ENCODE peak calls at places on chromosome 20, in five cellular contexts. J is PC-3, X is endothelial cell of umbilical vein, F is neural progenitor cell, D is IMR-90. B is an unnamed sample. For H3K4me1, the result is how much of the 10 kb centered on the place peaks cover.

GRCh38 chr20:58511364-58511763 is 3.8 kb downstream of the APCDD1L start:
- DNase-seq in X (peak), F (no peak), D (peak), J (no peak), B (no peak)

GRCh38 chr20:58633161-58634035 is 17.7 kb upstream of the STX16 start:
- DNase-seq in F (no peak), J (no peak), X (no peak), D (no peak), B (peak)

GRCh38 chr20:17615645-17616479 is 46.0 kb downstream of the DSTN start:
- DNase-seq in F (no peak), X (no peak), J (no peak), D (no peak), B (peak)

GRCh38 chr20:24164360-24164759 is 175.8 kb upstream of the GGTLC1 start:
- DNase-seq in X (peak), F (peak), D (no peak), J (peak), B (no peak)

GRCh38 chr20:58308680-58309527 is 611 bp upstream of the RAB22A start:
- DNase-seq in J (peak), X (peak), D (peak), F (peak), B (peak)

GRCh38 chr20:18165553-18165952 is 27.9 kb downstream of the KAT14 start:
- DNase-seq in D (peak), J (no peak), X (no peak), F (no peak), B (no peak)

GRCh38 chr20:6588296-6588695 is 179.2 kb upstream of the BMP2 start:
- DNase-seq in D (peak), J (peak), F (no peak), X (peak), B (no peak)

GRCh38 chr20:40305303-40305702 is 383.7 kb downstream of the MAFB start:
- DNase-seq in F (no peak), X (no peak), J (no peak), D (no peak), B (no peak)

GRCh38 chr20:52493177-52493711 is 301.7 kb upstream of the ZFP64 start:
- DNase-seq in D (peak), X (peak), F (no peak), J (no peak), B (no peak)

GRCh38 chr20:57573176-57573575 is 12.3 kb downstream of the PCK1 start:
- DNase-seq in F (no peak), J (no peak), X (no peak), D (no peak), B (peak)

GRCh38 chr20:31708839-31709534 is 13.7 kb downstream of the BCL2L1 start:
- DNase-seq in J (peak), X (no peak), D (no peak), F (no peak), B (no peak)

GRCh38 chr20:32227744-32228688 is 20.3 kb downstream of the POFUT1 start:
- DNase-seq in F (no peak), X (no peak), D (no peak), J (no peak), B (no peak)

GRCh38 chr20:62832212-62832922 is 15.5 kb downstream of the COL9A3 start:
- DNase-seq in D (no peak), F (no peak), X (no peak), J (peak), B (peak)

GRCh38 chr20:46375771-46376170 is 30.6 kb downstream of the ELMO2 start:
- DNase-seq in X (no peak), D (peak), J (peak), F (no peak), B (no peak)

GRCh38 chr20:1816384-1817381 is 78.5 kb upstream of the SIRPA start:
- DNase-seq in F (peak), D (peak), X (peak), J (peak), B (no peak)

GRCh38 chr20:50868509-50869495 is 62.4 kb downstream of the ADNP start:
- DNase-seq in F (no peak), X (no peak), J (peak), D (peak), B (peak)

GRCh38 chr20:50445367-50446151 is 64.6 kb upstream of the PTPN1 start:
- DNase-seq in D (no peak), X (no peak), F (no peak), J (no peak), B (no peak)

GRCh38 chr20:61099786-61100185 is 152.3 kb upstream of the CDH4 start:
- DNase-seq in X (no peak), J (no peak), D (no peak), F (no peak), B (no peak)

GRCh38 chr20:58150772-58151171 is 77.7 kb downstream of the ANKRD60 start:
- DNase-seq in D (no peak), J (no peak), X (no peak), F (peak), B (peak)

GRCh38 chr20:61964675-61965605 is 100.7 kb downstream of the TAF4 start:
- DNase-seq in D (no peak), J (no peak), F (no peak), X (no peak), B (no peak)

GRCh38 chr20:50915424-50915823 is 15.8 kb downstream of the ADNP start:
- DNase-seq in F (no peak), D (peak), J (peak), X (peak), B (no peak)

GRCh38 chr20:64083380-64084208 is 604 bp downstream of the LKAAEAR1 start:
- DNase-seq in F (peak), D (peak), X (peak), J (peak), B (peak)

GRCh38 chr20:19975901-19976300 is 41.3 kb upstream of the NAA20 start:
- DNase-seq in F (no peak), D (no peak), J (peak), X (no peak), B (no peak)

GRCh38 chr20:63702036-63702665 is 5.6 kb downstream of the ARFRP1 start:
- DNase-seq in J (no peak), D (no peak), F (no peak), X (no peak), B (peak)

GRCh38 chr20:57657537-57658446 is 37.6 kb upstream of the ZBP1 start:
- DNase-seq in D (no peak), X (no peak), F (no peak), J (no peak), B (peak)

GRCh38 chr20:35134472-35134871 is 12.7 kb downstream of the EDEM2 start:
- DNase-seq in F (no peak), X (peak), D (no peak), J (no peak), B (no peak)

GRCh38 chr20:32348207-32348606 is 9.9 kb upstream of the ASXL1 start:
- DNase-seq in X (no peak), D (no peak), F (no peak), J (no peak), B (no peak)

GRCh38 chr20:25209400-25209799 is 13.9 kb downstream of the ENTPD6 start:
- DNase-seq in D (no peak), X (no peak), F (no peak), J (no peak), B (no peak)
- H3K4me1 ChIP-seq in D (under half), X (under half), F (under half), J (under half), B (under half)

DNA sequence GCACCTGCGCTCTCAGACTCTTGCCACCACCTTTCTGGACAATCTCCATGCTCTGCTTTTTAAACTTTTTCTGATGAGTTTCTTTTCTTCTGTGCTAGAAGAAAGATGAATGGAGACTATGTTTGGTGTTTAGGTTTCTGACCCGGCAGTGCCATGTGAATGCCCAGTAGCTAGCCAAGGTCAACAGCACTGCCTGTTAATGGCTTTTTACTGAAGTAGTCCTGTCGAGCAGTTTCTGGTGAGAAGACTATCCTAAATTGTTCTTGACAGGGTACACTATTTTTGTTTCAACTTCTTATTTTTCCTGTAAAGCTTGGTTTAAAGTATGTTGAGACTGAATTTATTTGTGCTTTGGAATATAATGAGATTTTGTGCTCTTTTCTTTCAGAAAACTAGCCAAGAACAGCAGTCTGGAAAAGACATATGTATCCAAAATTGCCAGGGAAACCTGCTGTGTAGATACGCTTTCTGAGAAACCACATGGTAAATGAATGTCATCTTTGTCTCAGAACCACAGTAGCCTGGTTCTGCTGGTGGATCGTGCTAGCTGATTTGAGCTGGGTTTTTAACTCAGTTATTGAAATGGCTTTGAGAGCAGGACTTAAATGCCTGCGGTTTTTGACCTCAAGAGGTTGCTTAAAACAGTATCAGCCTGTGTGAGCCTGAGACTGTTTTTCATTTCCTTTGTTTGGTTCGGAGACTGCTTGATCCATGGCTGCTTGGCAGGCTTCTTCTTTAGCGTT is 48.1 kb downstream of the KCNS1 start:
- DNase-seq in F (no peak), X (no peak), D (peak), J (no peak), B (no peak)
- H3K9ac ChIP-seq in F (no peak), X (no peak), D (no peak), J (no peak), B (no peak)

DNA sequence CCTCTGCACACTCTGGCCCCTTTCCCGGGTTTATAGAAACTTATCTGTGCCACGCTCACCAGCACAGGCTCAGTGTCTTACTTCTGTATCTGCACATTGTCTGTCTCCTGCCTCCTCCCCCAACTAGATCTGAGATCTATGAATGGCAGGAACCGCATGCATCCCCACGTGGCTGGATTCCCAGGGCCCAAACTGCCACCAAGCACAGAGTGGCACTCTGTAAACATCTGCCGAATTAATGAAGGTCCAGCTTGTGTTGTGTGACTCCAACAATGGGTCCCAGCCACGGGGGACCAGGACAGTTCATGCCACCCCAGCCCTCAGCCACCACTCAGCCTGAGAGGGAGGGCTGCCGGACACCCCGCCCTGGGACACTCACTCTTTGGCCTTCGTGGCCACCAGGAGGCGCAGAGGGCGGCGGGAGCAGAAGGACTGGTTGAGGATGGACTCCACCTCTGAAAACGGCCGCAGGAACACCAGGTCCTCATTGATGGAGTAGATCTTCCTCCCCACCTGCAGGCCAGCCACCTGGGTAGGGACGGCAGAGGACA is 171.1 kb downstream of the PREX1 start:
- DNase-seq in X (no peak), D (no peak), J (peak), F (peak), B (no peak)
- TF ChIP-seq CTCF in X (peak), D (no peak), J (peak), F (peak), B (no peak)

GRCh38 chr20:48736231-48736630 is 91.6 kb downstream of the PREX1 start:
- DNase-seq in X (no peak), J (no peak), F (no peak), D (peak), B (peak)
- H3K4me1 ChIP-seq in X (under half), J (under half), F (under half), D (under half), B (under half)

GRCh38 chr20:34018166-34018565 is 24.5 kb downstream of the RALY start:
- DNase-seq in J (no peak), F (no peak), X (no peak), D (no peak), B (no peak)
- H3K9ac ChIP-seq in J (no peak), F (no peak), X (no peak), D (no peak), B (no peak)

DNA sequence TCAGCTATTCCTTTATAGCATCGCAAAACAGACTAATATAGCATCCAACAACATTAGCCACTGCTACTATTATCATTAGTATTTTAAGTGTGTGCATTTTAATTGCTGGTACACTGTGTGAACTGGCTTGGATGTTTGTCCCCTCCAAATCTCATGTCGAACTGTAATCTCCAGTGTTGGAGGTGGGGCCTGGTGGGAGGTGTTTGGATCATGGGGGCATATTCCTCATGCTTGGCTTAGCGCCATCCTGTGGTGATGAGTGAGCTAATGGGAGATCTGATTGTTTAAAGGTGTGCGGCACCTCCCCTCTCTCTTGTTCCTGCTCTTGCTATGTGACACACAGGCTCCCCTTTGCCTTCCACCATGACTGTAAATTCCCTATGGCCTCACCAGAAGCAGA is 12.4 kb upstream of the OSER1 start:
- DNase-seq in J (no peak), F (peak), D (no peak), X (no peak), B (no peak)
- TF ChIP-seq CTCF in J (peak), F (peak), D (no peak), X (no peak), B (no peak)

DNA sequence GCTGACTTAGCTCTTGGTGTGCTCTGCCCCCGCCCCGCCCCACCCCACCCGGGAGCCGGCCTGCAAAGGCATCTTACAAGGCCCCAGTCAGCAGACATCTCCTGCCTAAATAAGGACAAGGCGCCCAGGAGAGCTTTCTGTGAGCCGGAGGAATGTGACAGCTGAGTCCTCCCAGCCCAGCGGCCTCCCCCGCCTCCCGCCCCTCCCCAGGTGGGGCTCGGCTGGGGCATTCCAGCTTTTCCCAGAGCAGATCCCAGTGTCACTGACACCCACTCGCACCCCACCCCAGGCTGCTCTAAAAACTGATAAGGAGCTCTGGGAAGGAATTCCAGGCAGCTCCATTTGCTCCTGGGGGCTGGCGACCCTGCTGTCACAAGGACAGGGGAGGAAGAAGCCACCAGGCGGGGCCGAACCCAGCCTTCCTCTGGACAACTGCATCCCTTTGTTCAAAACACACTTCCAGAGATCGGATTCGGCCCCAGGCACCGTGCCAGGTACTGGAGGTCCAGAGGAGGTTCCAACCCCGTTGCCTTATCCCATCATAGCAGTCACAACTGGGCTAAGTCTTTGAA is 49.7 kb downstream of the JPH2 start:
- DNase-seq in F (peak), D (peak), J (no peak), X (no peak), B (no peak)
- H3K4me1 ChIP-seq in F (under half), D (under half), J (under half), X (under half), B (under half)

GRCh38 chr20:14288341-14289330 is 48.8 kb downstream of the FLRT3 start:
- DNase-seq in F (no peak), D (peak), J (peak), X (no peak), B (no peak)
- H3K9ac ChIP-seq in F (no peak), D (no peak), J (peak), X (no peak), B (no peak)

B was measured in kidney.